ENCODE peak calls at places on chromosomes 7 and 10, in six cellular contexts. One of them, this sample, is unnamed.

GRCh38 chr10:87053577-87054181 is 33.6 kb downstream of the FAM25A start:
- DNase-seq in IMR-90: no peak
- DNase-seq in lower lobe of right lung: no peak
- DNase-seq in left ventricle myocardium inferior: no peak
- DNase-seq in ovary: no peak
- DNase-seq in body of pancreas: no peak
- DNase-seq in this sample: no peak

GRCh38 chr7:80851896-80852476 is 66.9 kb downstream of the SEMA3C start:
- DNase-seq in body of pancreas: no peak
- DNase-seq in left ventricle myocardium inferior: no peak
- DNase-seq in lower lobe of right lung: no peak
- DNase-seq in ovary: no peak
- DNase-seq in IMR-90: peak; percentile 83
- DNase-seq in this sample: no peak

GRCh38 chr10:71964669-71965515 is 697 bp downstream of the CHST3 start:
- DNase-seq in ovary: peak; percentile 58
- DNase-seq in lower lobe of right lung: peak; percentile 57
- DNase-seq in body of pancreas: no peak
- DNase-seq in IMR-90: peak; percentile 76
- DNase-seq in left ventricle myocardium inferior: peak; percentile 65
- DNase-seq in this sample: peak; percentile 88

GRCh38 chr7:116671681-116672595 is at the start of gene MET:
- DNase-seq in body of pancreas: peak; percentile 86
- DNase-seq in left ventricle myocardium inferior: peak; percentile 65
- DNase-seq in ovary: peak; percentile 25
- DNase-seq in IMR-90: peak; percentile 72
- DNase-seq in lower lobe of right lung: peak; percentile 86
- DNase-seq in this sample: peak; percentile 68

GRCh38 chr7:25763461-25763860 is 388.5 kb upstream of the NFE2L3 start:
- DNase-seq in body of pancreas: no peak
- DNase-seq in left ventricle myocardium inferior: no peak
- DNase-seq in ovary: no peak
- DNase-seq in IMR-90: no peak
- DNase-seq in lower lobe of right lung: no peak
- DNase-seq in this sample: no peak

GRCh38 chr7:7773334-7774308 is 55.2 kb upstream of the RPA3 start:
- DNase-seq in ovary: no peak
- DNase-seq in body of pancreas: no peak
- DNase-seq in lower lobe of right lung: no peak
- DNase-seq in left ventricle myocardium inferior: no peak
- DNase-seq in IMR-90: no peak
- DNase-seq in this sample: no peak

GRCh38 chr7:125061776-125062397 is 132.3 kb upstream of the POT1 start:
- DNase-seq in lower lobe of right lung: no peak
- DNase-seq in body of pancreas: no peak
- DNase-seq in IMR-90: peak; percentile 41
- DNase-seq in ovary: no peak
- DNase-seq in left ventricle myocardium inferior: no peak
- DNase-seq in this sample: no peak

GRCh38 chr7:94664023-94664422 is 8.1 kb upstream of the SGCE start:
- DNase-seq in lower lobe of right lung: no peak
- DNase-seq in body of pancreas: no peak
- DNase-seq in IMR-90: no peak
- DNase-seq in left ventricle myocardium inferior: no peak
- DNase-seq in ovary: no peak
- DNase-seq in this sample: no peak

GRCh38 chr7:158362912-158363905 is 224.4 kb downstream of the PTPRN2 start:
- DNase-seq in left ventricle myocardium inferior: no peak
- DNase-seq in IMR-90: no peak
- DNase-seq in lower lobe of right lung: no peak
- DNase-seq in ovary: no peak
- DNase-seq in body of pancreas: no peak
- DNase-seq in this sample: no peak

GRCh38 chr10:123640016-123640535 is 26.1 kb upstream of the GPR26 start:
- DNase-seq in IMR-90: no peak
- DNase-seq in ovary: no peak
- DNase-seq in left ventricle myocardium inferior: no peak
- DNase-seq in body of pancreas: no peak
- DNase-seq in lower lobe of right lung: no peak
- DNase-seq in this sample: no peak

GRCh38 chr7:82625377-82625776 is 181.8 kb upstream of the CACNA2D1 start:
- DNase-seq in ovary: no peak
- DNase-seq in IMR-90: peak; percentile 2
- DNase-seq in lower lobe of right lung: no peak
- DNase-seq in left ventricle myocardium inferior: no peak
- DNase-seq in body of pancreas: no peak
- DNase-seq in this sample: no peak

GRCh38 chr10:63005246-63005645 is 127.9 kb upstream of the NRBF2 start:
- DNase-seq in left ventricle myocardium inferior: no peak
- DNase-seq in ovary: no peak
- DNase-seq in body of pancreas: no peak
- DNase-seq in lower lobe of right lung: no peak
- DNase-seq in IMR-90: no peak
- DNase-seq in this sample: no peak
- H3K4me1 ChIP-seq in left ventricle myocardium inferior: no peaks in the 10 kb centered on the region
- H3K4me1 ChIP-seq in ovary: no peaks in the 10 kb centered on the region
- H3K4me1 ChIP-seq in body of pancreas: no peaks in the 10 kb centered on the region
- H3K4me1 ChIP-seq in lower lobe of right lung: no peaks in the 10 kb centered on the region
- H3K4me1 ChIP-seq in IMR-90: no peaks in the 10 kb centered on the region
- H3K4me1 ChIP-seq in this sample: no peaks in the 10 kb centered on the region

DNA sequence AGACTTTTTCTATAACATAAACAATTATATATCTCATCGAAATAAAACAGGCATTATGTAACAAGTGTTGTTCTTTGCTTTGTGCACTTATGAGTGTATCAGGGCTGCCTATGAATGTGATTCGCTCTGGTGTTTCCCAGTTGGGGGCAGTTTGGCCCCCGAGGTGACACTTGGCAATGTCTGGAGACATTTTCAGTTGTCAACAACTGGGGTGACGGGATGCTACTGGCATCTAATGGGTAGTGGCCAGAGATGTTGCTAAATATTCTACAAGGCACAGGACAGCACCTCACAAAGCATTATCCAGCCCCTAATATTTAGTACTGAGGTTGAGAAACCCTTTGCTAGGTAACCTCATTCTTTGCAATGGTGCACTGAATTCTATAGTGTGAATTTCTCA is 83.3 kb downstream of the PLCE1 start:
- DNase-seq in left ventricle myocardium inferior: no peak
- DNase-seq in ovary: no peak
- DNase-seq in body of pancreas: no peak
- DNase-seq in lower lobe of right lung: no peak
- DNase-seq in IMR-90: no peak
- DNase-seq in this sample: no peak
- TF ChIP-seq CTCF in left ventricle myocardium inferior: no peak
- TF ChIP-seq CTCF in ovary: no peak
- TF ChIP-seq CTCF in body of pancreas: no peak
- TF ChIP-seq CTCF in lower lobe of right lung: no peak
- TF ChIP-seq CTCF in IMR-90: no peak
- TF ChIP-seq CTCF in this sample: no peak

GRCh38 chr10:13589316-13589715 is 2.6 kb downstream of the PRPF18 start:
- DNase-seq in left ventricle myocardium inferior: no peak
- DNase-seq in lower lobe of right lung: no peak
- DNase-seq in ovary: no peak
- DNase-seq in body of pancreas: no peak
- DNase-seq in IMR-90: no peak
- DNase-seq in this sample: no peak
- H3K4me1 ChIP-seq in left ventricle myocardium inferior: peaks cover 33% of the 10 kb centered on the region
- H3K4me1 ChIP-seq in lower lobe of right lung: peaks cover 18% of the 10 kb centered on the region
- H3K4me1 ChIP-seq in ovary: peaks cover 10% of the 10 kb centered on the region
- H3K4me1 ChIP-seq in body of pancreas: peaks cover 26% of the 10 kb centered on the region
- H3K4me1 ChIP-seq in IMR-90: peaks cover 3% of the 10 kb centered on the region
- H3K4me1 ChIP-seq in this sample: no peaks in the 10 kb centered on the region

DNA sequence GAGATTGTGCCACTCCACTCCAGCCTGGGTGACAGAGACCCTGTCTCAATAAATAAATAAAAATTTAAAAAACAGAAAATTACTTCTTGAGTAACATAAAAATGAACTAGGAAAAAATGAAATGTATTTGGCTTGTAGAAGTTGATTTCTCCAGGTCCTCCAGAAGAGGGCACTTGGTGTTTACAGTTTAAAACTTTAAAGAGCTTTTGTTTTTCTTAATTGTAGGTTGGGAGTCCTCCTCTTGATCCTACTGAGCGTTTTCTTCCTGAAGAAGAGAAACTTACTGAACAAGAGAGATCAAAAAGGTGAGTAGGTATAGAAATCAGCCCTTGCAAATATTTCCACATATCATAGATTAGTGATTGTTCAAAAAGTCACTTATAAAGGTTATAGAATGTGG is 16.2 kb downstream of the KIFBP start:
- DNase-seq in IMR-90: peak; percentile 73
- DNase-seq in lower lobe of right lung: no peak
- DNase-seq in ovary: no peak
- DNase-seq in left ventricle myocardium inferior: no peak
- DNase-seq in body of pancreas: no peak
- DNase-seq in this sample: no peak
- TF ChIP-seq CTCF in IMR-90: peak; percentile 81
- TF ChIP-seq CTCF in lower lobe of right lung: peak; percentile 57
- TF ChIP-seq CTCF in ovary: no peak
- TF ChIP-seq CTCF in left ventricle myocardium inferior: peak; percentile 62
- TF ChIP-seq CTCF in body of pancreas: peak; percentile 36
- TF ChIP-seq CTCF in this sample: no peak

GRCh38 chr10:88974446-88975376 is 15.9 kb upstream of the FAS start:
- DNase-seq in body of pancreas: no peak
- DNase-seq in IMR-90: peak; percentile 44
- DNase-seq in left ventricle myocardium inferior: no peak
- DNase-seq in lower lobe of right lung: no peak
- DNase-seq in ovary: no peak
- DNase-seq in this sample: no peak
- H3K4me1 ChIP-seq in body of pancreas: peaks cover 17% of the 10 kb centered on the region
- H3K4me1 ChIP-seq in IMR-90: peaks cover 3% of the 10 kb centered on the region
- H3K4me1 ChIP-seq in left ventricle myocardium inferior: peaks cover 32% of the 10 kb centered on the region
- H3K4me1 ChIP-seq in lower lobe of right lung: peaks cover 17% of the 10 kb centered on the region
- H3K4me1 ChIP-seq in ovary: peaks cover 19% of the 10 kb centered on the region
- H3K4me1 ChIP-seq in this sample: peaks cover 47% of the 10 kb centered on the region

GRCh38 chr7:66948480-66949109 is 27.6 kb downstream of the TMEM248 start:
- DNase-seq in ovary: no peak
- DNase-seq in lower lobe of right lung: no peak
- DNase-seq in IMR-90: no peak
- DNase-seq in body of pancreas: no peak
- DNase-seq in left ventricle myocardium inferior: no peak
- DNase-seq in this sample: no peak
- TF ChIP-seq CTCF in ovary: no peak
- TF ChIP-seq CTCF in lower lobe of right lung: no peak
- TF ChIP-seq CTCF in IMR-90: no peak
- TF ChIP-seq CTCF in body of pancreas: no peak
- TF ChIP-seq CTCF in left ventricle myocardium inferior: no peak
- TF ChIP-seq CTCF in this sample: no peak

This sample was measured in right atrium auricular region.